ENCODE peak calls at places on chromosomes 2 and 18, in ten cellular contexts. J, R, T, U, D, B, P, K, Q and M are unnamed samples.
A peak's percentile ranks its signal among the peaks of the same experiment; 100 is the strongest.

GRCh38 chr2:172693037-172693436 is 42.6 kb upstream of the RAPGEF4 start:
- DNase-seq in J (peak; percentile 28), R (no peak), T (peak; percentile 51), U (peak; percentile 81), D (peak; percentile 83), B (no peak), P (no peak), K (no peak), Q (peak; percentile 93), M (peak; percentile 23)

GRCh38 chr2:84776011-84776410 is 104.9 kb downstream of the TRABD2A start:
- DNase-seq in J (no peak), R (no peak), T (no peak), U (no peak), D (no peak), B (no peak), P (no peak), K (no peak), Q (no peak), M (no peak)

GRCh38 chr2:75627902-75628504 is 18.6 kb upstream of the MRPL19 start:
- DNase-seq in J (peak; percentile 75), R (peak; percentile 48), T (peak; percentile 73), U (peak; percentile 73), D (peak; percentile 67), B (peak; percentile 77), P (no peak), K (peak; percentile 64), Q (peak; percentile 82), M (no peak)

GRCh38 chr2:98623657-98624056 is 15.3 kb downstream of the UNC50 start:
- DNase-seq in J (no peak), R (no peak), T (no peak), U (peak; percentile 72), D (no peak), B (peak; percentile 30), P (no peak), K (no peak), Q (no peak), M (peak; percentile 32)

GRCh38 chr18:31680836-31681568 is 3.4 kb downstream of the B4GALT6 start:
- DNase-seq in J (no peak), R (no peak), T (no peak), U (no peak), D (no peak), B (no peak), P (no peak), K (no peak), Q (peak; percentile 19), M (no peak)

GRCh38 chr2:2590141-2590540 is 259.1 kb upstream of the MYT1L start:
- DNase-seq in J (no peak), R (no peak), T (no peak), U (no peak), D (no peak), B (no peak), P (no peak), K (no peak), Q (no peak), M (no peak)

GRCh38 chr2:108323619-108324018 is 34.9 kb downstream of the SULT1C2 start:
- DNase-seq in J (no peak), R (no peak), T (no peak), U (no peak), D (no peak), B (no peak), P (no peak), K (no peak), Q (no peak), M (no peak)

GRCh38 chr2:26848336-26849055 is 564 bp downstream of the DPYSL5 start:
- DNase-seq in J (no peak), R (no peak), T (no peak), U (no peak), D (no peak), B (no peak), P (no peak), K (peak; percentile 85), Q (peak; percentile 38), M (peak; percentile 84)

GRCh38 chr18:46405832-46406538 is 251.0 kb downstream of the LOXHD1 start:
- DNase-seq in J (no peak), R (no peak), T (no peak), U (no peak), D (no peak), B (no peak), P (no peak), K (no peak), Q (no peak), M (peak; percentile 43)

GRCh38 chr18:54774423-54774822 is 53.9 kb upstream of the RAB27B start:
- DNase-seq in J (no peak), R (no peak), T (no peak), U (no peak), D (no peak), B (no peak), P (no peak), K (no peak), Q (no peak), M (no peak)

GRCh38 chr2:105748564-105748963 is 3.9 kb downstream of the NCK2 start:
- DNase-seq in J (no peak), R (no peak), T (no peak), U (no peak), D (no peak), B (no peak), P (peak; percentile 26), K (no peak), Q (no peak), M (no peak)

GRCh38 chr2:219060821-219061791 is at the start of gene IHH:
- DNase-seq in J (no peak), R (no peak), T (peak; percentile 79), U (no peak), D (peak; percentile 90), B (no peak), P (no peak), K (peak; percentile 81), Q (peak; percentile 13), M (no peak)

GRCh38 chr2:65265090-65266045 is 37.7 kb downstream of the ACTR2 start:
- DNase-seq in J (peak; percentile 84), R (no peak), T (no peak), U (no peak), D (no peak), B (no peak), P (no peak), K (peak; percentile 53), Q (peak; percentile 92), M (no peak)

GRCh38 chr2:178193823-178194599 is at the start of gene OSBPL6:
- DNase-seq in J (peak; percentile 28), R (peak; percentile 40), T (peak; percentile 81), U (peak; percentile 90), D (peak; percentile 82), B (peak; percentile 79), P (peak; percentile 83), K (peak; percentile 97), Q (peak; percentile 82), M (peak; percentile 96)
- TF ChIP-seq EP300 in J (no peak), R (peak; percentile 44), T (no peak), U (no peak), D (no peak), B (no peak), P (no peak), K (no peak), Q (no peak), M (no peak)

GRCh38 chr2:226396541-226396940 is 403.1 kb downstream of the IRS1 start:
- DNase-seq in J (no peak), R (no peak), T (no peak), U (no peak), D (no peak), B (no peak), P (no peak), K (no peak), Q (no peak), M (no peak)
- TF ChIP-seq CTCF in J (no peak), R (no peak), T (no peak), U (no peak), D (no peak), B (no peak), P (no peak), K (no peak), Q (no peak), M (no peak)

DNA sequence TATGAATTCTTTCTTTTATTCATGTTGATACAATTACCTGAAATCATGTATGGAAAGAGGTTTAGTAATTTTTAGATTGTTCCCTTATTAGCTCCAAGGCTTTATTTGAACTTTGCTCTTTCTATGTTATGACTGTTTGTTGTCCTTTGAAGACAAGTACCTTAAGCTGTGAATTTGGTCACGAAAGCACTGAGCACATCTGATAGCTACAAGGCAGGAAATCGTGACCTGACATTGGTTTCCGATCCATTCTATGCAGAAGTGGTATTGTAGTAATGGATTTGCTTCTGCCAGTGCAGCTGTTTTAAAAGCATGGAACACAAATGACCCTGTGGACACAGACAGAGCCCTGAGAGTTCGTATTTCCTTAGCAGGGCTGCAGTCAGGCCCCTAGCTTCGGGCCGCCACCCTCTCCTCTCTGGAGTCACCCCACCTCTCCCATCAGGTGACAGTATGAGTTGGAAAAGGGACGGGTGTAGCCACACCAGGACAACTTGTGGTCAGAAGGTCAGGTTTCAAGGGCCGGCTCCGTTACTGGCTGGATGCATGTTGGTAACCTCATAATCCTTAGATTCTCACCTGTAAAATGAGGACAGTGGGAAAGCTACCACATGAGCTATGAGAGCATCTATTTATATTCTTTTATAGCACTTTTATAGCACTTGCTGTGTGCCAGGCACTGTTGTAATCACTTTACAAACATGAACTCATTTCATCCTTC is 70.1 kb downstream of the SPATS2L start:
- DNase-seq in J (peak; percentile 40), R (no peak), T (no peak), U (no peak), D (peak; percentile 71), B (no peak), P (no peak), K (no peak), Q (no peak), M (peak; percentile 70)
- H3K4me1 ChIP-seq in J (peaks cover 90% of the 10 kb centered on the region), R (peaks cover 71% of the 10 kb centered on the region), T (peaks cover 83% of the 10 kb centered on the region), U (peaks cover 73% of the 10 kb centered on the region), D (peaks cover 68% of the 10 kb centered on the region), B (peaks cover 23% of the 10 kb centered on the region), P (peaks cover 65% of the 10 kb centered on the region), K (peaks cover 34% of the 10 kb centered on the region), Q (peaks cover 92% of the 10 kb centered on the region), M (peaks cover 44% of the 10 kb centered on the region)

GRCh38 chr2:242088471-242089212 is 219.1 kb downstream of the RTP5 start:
- DNase-seq in J (peak; percentile 89), R (peak; percentile 85), T (peak; percentile 96), U (peak; percentile 95), D (peak; percentile 96), B (peak; percentile 92), P (peak; percentile 95), K (peak; percentile 92), Q (peak; percentile 88), M (peak; percentile 99)

GRCh38 chr2:242085941-242086621 is 216.6 kb downstream of the RTP5 start:
- DNase-seq in J (peak; percentile 82), R (no peak), T (peak; percentile 64), U (peak; percentile 71), D (peak; percentile 64), B (no peak), P (no peak), K (no peak), Q (no peak), M (peak; percentile 76)
- TF ChIP-seq EP300 in J (peak; percentile 37), R (peak; percentile 44), T (no peak), U (no peak), D (no peak), B (no peak), P (no peak), K (no peak), Q (no peak), M (no peak)